ENCODE peak calls at places on chromosomes 12 and 14, in seven cellular contexts. I is activated CD8-positive, alpha-beta memory T cell treated with anti-CD3 and anti-CD28 coated beads, Interleukin-2, amount 50 U/mL, for 4 hours; X is midbrain; U is NCI-H748 treated with DMSO at 0.1 percent for 48 hours; F is choroid plexus epithelial cell; O is Kasumi-1; Z is NCI-H1092 treated with DMSO at 0.1 percent for 48 hours. R is an unnamed sample.

GRCh38 chr14:51442513-51443175 is 202.6 kb downstream of the TMX1 start:
- DNase-seq in I (no peak), X (no peak), U (no peak), F (peak), O (no peak), Z (no peak), R (no peak)

GRCh38 chr12:51171884-51172514 is 936 bp downstream of the TFCP2 start:
- DNase-seq in I (no peak), X (no peak), U (no peak), F (peak), O (peak), Z (no peak), R (peak)

GRCh38 chr14:52399886-52400599 is 85.9 kb downstream of the PTGER2 start:
- DNase-seq in I (no peak), X (no peak), U (no peak), F (peak), O (peak), Z (no peak), R (no peak)

GRCh38 chr14:55730602-55731001 is 150.6 kb downstream of the KTN1 start:
- DNase-seq in I (no peak), X (no peak), U (no peak), F (no peak), O (no peak), Z (no peak), R (no peak)

GRCh38 chr14:53692451-53693330 is 263.9 kb downstream of the BMP4 start:
- DNase-seq in I (no peak), X (no peak), U (no peak), F (no peak), O (no peak), Z (peak), R (no peak)

GRCh38 chr12:84270470-84271140 is 642.0 kb downstream of the SLC6A15 start:
- DNase-seq in I (no peak), X (no peak), U (no peak), F (no peak), O (no peak), Z (no peak), R (peak)

GRCh38 chr12:46676396-46676795 is 149.4 kb downstream of the SLC38A4 start:
- DNase-seq in I (no peak), X (no peak), U (no peak), F (no peak), O (no peak), Z (no peak), R (no peak)

GRCh38 chr12:127257366-127257935 is 1009.5 kb upstream of the TMEM132C start:
- DNase-seq in I (no peak), X (no peak), U (no peak), F (peak), O (no peak), Z (no peak), R (no peak)

GRCh38 chr12:53071591-53072551 is 7.3 kb downstream of the SPRYD3 start:
- DNase-seq in I (no peak), X (no peak), U (no peak), F (peak), O (no peak), Z (peak), R (no peak)

GRCh38 chr12:57899010-57899662 is 42.2 kb upstream of the ATP23 start:
- DNase-seq in I (peak), X (peak), U (no peak), F (peak), O (peak), Z (peak), R (no peak)

R was measured in HAP-1.